ENCODE peak calls at places on chromosomes 1 and 21, in nine cellular contexts. K, R, J, V, Q, U, D, Y and Z are unnamed samples. For H3K4me1, the result is how much of the 10 kb centered on the place peaks cover.

GRCh38 chr21:34279285-34279684 is 84.5 kb upstream of the KCNE2 start:
- ATAC-seq in K (no peak), R (no peak), J (no peak), V (peak), Q (no peak), U (no peak), D (no peak), Y (no peak), Z (no peak)

GRCh38 chr1:21689531-21690165 is 20.5 kb upstream of the RAP1GAP start:
- ATAC-seq in K (no peak), R (no peak), J (no peak), V (no peak), Q (no peak), U (no peak), D (no peak), Y (peak), Z (no peak)

GRCh38 chr1:220908757-220909156 is 29.5 kb downstream of the HLX start:
- ATAC-seq in K (no peak), R (no peak), J (no peak), V (peak), Q (peak), U (no peak), D (peak), Y (peak), Z (no peak)

GRCh38 chr1:198212675-198213074 is 55.9 kb downstream of the NEK7 start:
- ATAC-seq in K (peak), R (peak), J (no peak), V (peak), Q (no peak), U (peak), D (no peak), Y (no peak), Z (no peak)

GRCh38 chr1:63448741-63449140 is 74.3 kb downstream of the ITGB3BP start:
- ATAC-seq in K (no peak), R (no peak), J (no peak), V (no peak), Q (no peak), U (no peak), D (no peak), Y (no peak), Z (no peak)

GRCh38 chr1:203450016-203450415 is 25.6 kb upstream of the PRELP start:
- ATAC-seq in K (no peak), R (no peak), J (no peak), V (no peak), Q (no peak), U (no peak), D (no peak), Y (no peak), Z (no peak)

GRCh38 chr21:45317401-45318145 is 29.9 kb upstream of the POFUT2 start:
- ATAC-seq in K (no peak), R (peak), J (no peak), V (no peak), Q (no peak), U (no peak), D (no peak), Y (no peak), Z (no peak)

GRCh38 chr1:231155808-231156207 is 6.0 kb upstream of the TRIM67 start:
- ATAC-seq in K (no peak), R (no peak), J (no peak), V (no peak), Q (no peak), U (no peak), D (no peak), Y (no peak), Z (no peak)

GRCh38 chr1:236980673-236981072 is 23.6 kb downstream of the MT1HL1 start:
- ATAC-seq in K (no peak), R (no peak), J (no peak), V (no peak), Q (no peak), U (no peak), D (no peak), Y (no peak), Z (no peak)

GRCh38 chr1:196856053-196856452 is 31.8 kb upstream of the CFHR4 start:
- ATAC-seq in K (no peak), R (no peak), J (no peak), V (no peak), Q (peak), U (no peak), D (no peak), Y (no peak), Z (no peak)

GRCh38 chr1:176177764-176178163 is 29.3 kb downstream of the COP1 start:
- ATAC-seq in K (no peak), R (no peak), J (no peak), V (no peak), Q (no peak), U (no peak), D (no peak), Y (no peak), Z (no peak)

GRCh38 chr1:156551866-156552265 is 20.5 kb downstream of the IQGAP3 start:
- ATAC-seq in K (no peak), R (peak), J (peak), V (peak), Q (no peak), U (no peak), D (no peak), Y (no peak), Z (no peak)

GRCh38 chr1:53878492-53879105 is 11.0 kb downstream of the YIPF1 start:
- ATAC-seq in K (no peak), R (no peak), J (peak), V (peak), Q (peak), U (no peak), D (no peak), Y (peak), Z (no peak)

GRCh38 chr1:51656374-51656773 is 39.5 kb downstream of the OSBPL9 start:
- ATAC-seq in K (no peak), R (no peak), J (no peak), V (no peak), Q (no peak), U (no peak), D (no peak), Y (no peak), Z (no peak)

GRCh38 chr1:155277070-155277895 is at the start of gene HCN3:
- ATAC-seq in K (peak), R (peak), J (peak), V (peak), Q (peak), U (peak), D (peak), Y (peak), Z (peak)

GRCh38 chr1:47479664-47480063 is 41.8 kb downstream of the FOXD2 start:
- ATAC-seq in K (no peak), R (no peak), J (no peak), V (peak), Q (no peak), U (no peak), D (no peak), Y (no peak), Z (no peak)

GRCh38 chr1:94383966-94384408 is 34.2 kb upstream of the ABCD3 start:
- ATAC-seq in K (no peak), R (no peak), J (peak), V (peak), Q (no peak), U (peak), D (peak), Y (peak), Z (no peak)

GRCh38 chr1:78607334-78607927 is 12.8 kb upstream of the IFI44L start:
- ATAC-seq in K (peak), R (no peak), J (no peak), V (peak), Q (no peak), U (peak), D (peak), Y (peak), Z (no peak)

GRCh38 chr1:224141693-224142092 is 27.8 kb downstream of the FBXO28 start:
- ATAC-seq in K (no peak), R (no peak), J (no peak), V (no peak), Q (no peak), U (no peak), D (no peak), Y (no peak), Z (no peak)

GRCh38 chr1:171267391-171267790 is 19.1 kb downstream of the FMO1 start:
- ATAC-seq in K (peak), R (peak), J (no peak), V (no peak), Q (no peak), U (no peak), D (no peak), Y (no peak), Z (no peak)

GRCh38 chr1:14580986-14581385 is 17.5 kb upstream of the KAZN start:
- ATAC-seq in K (no peak), R (no peak), J (no peak), V (no peak), Q (no peak), U (no peak), D (no peak), Y (no peak), Z (no peak)

GRCh38 chr1:234987415-234988159 is 141.1 kb downstream of the TOMM20 start:
- ATAC-seq in K (peak), R (peak), J (peak), V (peak), Q (peak), U (peak), D (peak), Y (peak), Z (peak)

GRCh38 chr1:208093754-208094719 is 150.1 kb downstream of the PLXNA2 start:
- ATAC-seq in K (peak), R (no peak), J (peak), V (peak), Q (peak), U (peak), D (peak), Y (peak), Z (no peak)

GRCh38 chr1:207702317-207702716 is 49.5 kb upstream of the CD46 start:
- ATAC-seq in K (no peak), R (no peak), J (no peak), V (no peak), Q (no peak), U (no peak), D (no peak), Y (no peak), Z (no peak)

GRCh38 chr1:209433649-209434031 is 149.9 kb upstream of the CAMK1G start:
- ATAC-seq in K (peak), R (peak), J (no peak), V (no peak), Q (no peak), U (no peak), D (no peak), Y (no peak), Z (no peak)

GRCh38 chr1:161079436-161080110 is 9.8 kb downstream of the NECTIN4 start:
- ATAC-seq in K (no peak), R (no peak), J (no peak), V (no peak), Q (no peak), U (no peak), D (no peak), Y (no peak), Z (no peak)
- TF ChIP-seq CTCF in K (no peak), R (no peak), J (no peak), V (no peak), Q (no peak), U (no peak), D (peak), Y (no peak), Z (no peak)

GRCh38 chr1:202127836-202128622 is 5.3 kb downstream of the GPR37L1 start:
- ATAC-seq in K (no peak), R (no peak), J (no peak), V (no peak), Q (no peak), U (no peak), D (no peak), Y (no peak), Z (no peak)

GRCh38 chr1:202126426-202126825 is 3.7 kb downstream of the GPR37L1 start:
- ATAC-seq in K (no peak), R (no peak), J (no peak), V (no peak), Q (no peak), U (no peak), D (no peak), Y (no peak), Z (no peak)

GRCh38 chr1:202129453-202130274 is 6.9 kb downstream of the GPR37L1 start:
- ATAC-seq in K (no peak), R (peak), J (no peak), V (no peak), Q (no peak), U (no peak), D (no peak), Y (no peak), Z (no peak)

GRCh38 chr1:202125611-202126010 is 2.9 kb downstream of the GPR37L1 start:
- ATAC-seq in K (no peak), R (no peak), J (no peak), V (no peak), Q (no peak), U (no peak), D (no peak), Y (no peak), Z (no peak)

GRCh38 chr1:202127061-202127460 is 4.3 kb downstream of the GPR37L1 start:
- ATAC-seq in K (no peak), R (no peak), J (no peak), V (no peak), Q (no peak), U (no peak), D (no peak), Y (no peak), Z (no peak)
- H3K27ac ChIP-seq in K (no peak), R (no peak), J (no peak), V (no peak), Q (no peak), U (no peak), D (no peak), Y (no peak), Z (peak)

GRCh38 chr21:41926807-41927171 is 27.0 kb downstream of the C2CD2 start:
- ATAC-seq in K (no peak), R (peak), J (peak), V (peak), Q (no peak), U (no peak), D (no peak), Y (no peak), Z (peak)
- H3K4me1 ChIP-seq in K (under half), R (under half), J (under half), V (under half), Q (under half), U (half or more), D (half or more), Y (under half), Z (under half)

GRCh38 chr21:38120984-38121855 is 135.6 kb upstream of the KCNJ15 start:
- ATAC-seq in K (no peak), R (no peak), J (no peak), V (no peak), Q (peak), U (no peak), D (no peak), Y (no peak), Z (no peak)

GRCh38 chr21:38121888-38122705 is 134.7 kb upstream of the KCNJ15 start:
- ATAC-seq in K (no peak), R (no peak), J (no peak), V (no peak), Q (peak), U (no peak), D (no peak), Y (no peak), Z (no peak)

GRCh38 chr21:38129711-38130110 is 127.1 kb upstream of the KCNJ15 start:
- ATAC-seq in K (no peak), R (no peak), J (no peak), V (no peak), Q (no peak), U (no peak), D (no peak), Y (no peak), Z (no peak)

GRCh38 chr21:38123626-38124025 is 133.2 kb upstream of the KCNJ15 start:
- ATAC-seq in K (no peak), R (no peak), J (no peak), V (no peak), Q (no peak), U (no peak), D (no peak), Y (no peak), Z (no peak)

GRCh38 chr21:38126677-38127271 is 130.0 kb upstream of the KCNJ15 start:
- ATAC-seq in K (peak), R (peak), J (peak), V (peak), Q (peak), U (peak), D (peak), Y (peak), Z (no peak)
- TF ChIP-seq CTCF in K (peak), R (peak), J (peak), V (peak), Q (peak), U (peak), D (peak), Y (peak), Z (no peak)

DNA sequence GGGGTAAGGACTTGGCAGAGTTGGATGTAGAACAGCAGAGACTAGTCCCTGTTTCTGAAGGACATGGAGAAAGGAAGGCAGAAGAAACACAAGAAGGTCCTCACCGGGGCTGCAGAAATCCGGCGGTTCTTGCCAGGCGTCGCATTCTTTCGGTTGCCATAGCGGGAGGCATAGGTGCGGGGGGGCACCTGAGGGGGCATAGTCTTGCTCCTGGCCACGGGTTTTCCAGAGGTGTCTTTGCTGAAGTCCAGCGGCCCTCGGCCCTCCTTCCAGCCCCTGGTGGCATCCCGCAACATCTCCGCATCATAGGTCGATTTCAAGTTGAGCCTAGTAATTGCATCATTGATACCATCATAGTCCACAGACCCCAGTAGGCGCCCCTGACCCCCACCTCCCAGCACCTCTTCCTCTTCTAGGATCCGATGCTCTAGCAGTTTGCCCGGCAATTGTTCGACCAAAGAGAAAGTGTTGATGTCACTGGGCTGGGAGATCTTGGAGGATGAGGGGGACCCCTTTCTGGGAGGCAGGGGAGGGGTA is 25.8 kb downstream of the PIK3C2B start:
- ATAC-seq in K (no peak), R (no peak), J (no peak), V (no peak), Q (no peak), U (no peak), D (no peak), Y (no peak), Z (no peak)
- H3K27ac ChIP-seq in K (no peak), R (no peak), J (no peak), V (no peak), Q (no peak), U (peak), D (no peak), Y (no peak), Z (peak)

GRCh38 chr1:180696361-180696760 is 64.5 kb downstream of the XPR1 start:
- ATAC-seq in K (no peak), R (no peak), J (no peak), V (no peak), Q (no peak), U (no peak), D (no peak), Y (no peak), Z (no peak)

GRCh38 chr1:180695282-180695681 is 63.5 kb downstream of the XPR1 start:
- ATAC-seq in K (no peak), R (no peak), J (no peak), V (no peak), Q (no peak), U (no peak), D (no peak), Y (no peak), Z (no peak)

GRCh38 chr1:180693564-180694244 is 61.9 kb downstream of the XPR1 start:
- ATAC-seq in K (no peak), R (no peak), J (no peak), V (no peak), Q (peak), U (no peak), D (no peak), Y (no peak), Z (no peak)

DNA sequence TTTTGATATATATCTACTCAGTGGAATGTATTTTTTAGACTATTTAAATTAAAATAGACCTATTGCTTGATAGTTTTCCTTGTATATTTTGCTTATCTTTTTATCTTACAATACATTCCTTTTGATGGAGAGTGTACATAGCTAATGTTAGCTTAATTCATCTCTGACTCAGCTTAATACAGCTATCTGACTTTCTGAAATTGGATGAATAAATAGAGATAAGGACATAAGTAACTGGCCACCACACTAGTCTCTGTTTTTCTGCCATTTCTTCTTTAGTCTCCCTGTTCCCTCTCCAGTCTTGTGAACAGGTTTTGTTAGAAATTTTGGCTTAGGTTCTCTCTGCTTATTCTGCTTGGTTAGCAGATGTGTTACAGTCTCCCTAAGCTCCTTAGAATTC is 59.5 kb downstream of the XPR1 start:
- ATAC-seq in K (no peak), R (no peak), J (no peak), V (no peak), Q (no peak), U (no peak), D (no peak), Y (no peak), Z (no peak)
- H3K4me1 ChIP-seq in K (under half), R (under half), J (under half), V (under half), Q (under half), U (under half), D (under half), Y (under half), Z (under half)